ENCODE peak calls at places on chromosomes 2 and 18, in eight cellular contexts. U is heart left ventricle, Q is A549, B is H1, C is IMR-90, E is body of pancreas, L is spleen, O is endothelial cell of umbilical vein. M is an unnamed sample.

GRCh38 chr2:186365406-186365805 is 120.7 kb upstream of the ZC3H15 start:
- DNase-seq in L (no peak), O (no peak), U (no peak), Q (no peak), C (no peak), B (no peak), E (no peak), M (no peak)

GRCh38 chr2:45300026-45300750 is 290.9 kb upstream of the SIX2 start:
- DNase-seq in Q (no peak), L (no peak), C (no peak), O (peak), E (peak), U (no peak), B (no peak), M (no peak)

GRCh38 chr2:164984428-164984827 is 29.1 kb upstream of the SLC38A11 start:
- DNase-seq in L (no peak), E (no peak), U (no peak), C (peak), O (no peak), Q (no peak), B (no peak), M (no peak)

GRCh38 chr18:79553154-79553553 is 126.4 kb upstream of the CTDP1 start:
- DNase-seq in O (no peak), Q (no peak), E (no peak), L (no peak), U (no peak), C (no peak), B (no peak), M (no peak)

GRCh38 chr2:197168705-197169104 is 141.9 kb downstream of the ANKRD44 start:
- DNase-seq in L (peak), U (peak), B (peak), E (peak), C (peak), Q (peak), O (peak), M (peak)

GRCh38 chr2:44218771-44219170 is 50.1 kb downstream of the PPM1B start:
- DNase-seq in Q (peak), L (no peak), C (no peak), B (no peak), O (no peak), E (no peak), U (no peak), M (no peak)

GRCh38 chr2:158006961-158007664 is 94.6 kb upstream of the UPP2 start:
- DNase-seq in U (no peak), O (no peak), L (no peak), B (no peak), C (no peak), Q (no peak), E (peak), M (no peak)

GRCh38 chr2:234643407-234643806 is 146.5 kb upstream of the ARL4C start:
- DNase-seq in O (no peak), U (no peak), L (no peak), B (no peak), E (no peak), C (peak), Q (no peak), M (no peak)

GRCh38 chr2:145091011-145091744 is 571.3 kb upstream of the ZEB2 start:
- DNase-seq in U (no peak), C (peak), E (no peak), B (no peak), O (no peak), Q (no peak), L (no peak), M (no peak)

GRCh38 chr2:226489765-226490164 is 309.9 kb downstream of the IRS1 start:
- DNase-seq in E (no peak), Q (peak), L (no peak), O (no peak), B (no peak), C (peak), U (no peak), M (no peak)

GRCh38 chr2:216777637-216778273 is 82.1 kb downstream of the TNP1 start:
- DNase-seq in E (peak), O (peak), L (no peak), C (peak), Q (peak), B (peak), U (no peak), M (peak)

GRCh38 chr2:167832840-167833239 is 414.6 kb downstream of the STK39 start:
- DNase-seq in O (no peak), C (no peak), L (no peak), B (no peak), E (no peak), Q (no peak), U (no peak), M (no peak)

GRCh38 chr2:159146930-159147666 is 139.4 kb downstream of the WDSUB1 start:
- DNase-seq in L (no peak), O (peak), Q (no peak), C (no peak), E (peak), B (no peak), U (peak), M (peak)

GRCh38 chr2:101473911-101474751 is 781 bp downstream of the RFX8 start:
- DNase-seq in B (peak), Q (no peak), E (peak), L (peak), C (peak), U (peak), O (no peak), M (no peak)

DNA sequence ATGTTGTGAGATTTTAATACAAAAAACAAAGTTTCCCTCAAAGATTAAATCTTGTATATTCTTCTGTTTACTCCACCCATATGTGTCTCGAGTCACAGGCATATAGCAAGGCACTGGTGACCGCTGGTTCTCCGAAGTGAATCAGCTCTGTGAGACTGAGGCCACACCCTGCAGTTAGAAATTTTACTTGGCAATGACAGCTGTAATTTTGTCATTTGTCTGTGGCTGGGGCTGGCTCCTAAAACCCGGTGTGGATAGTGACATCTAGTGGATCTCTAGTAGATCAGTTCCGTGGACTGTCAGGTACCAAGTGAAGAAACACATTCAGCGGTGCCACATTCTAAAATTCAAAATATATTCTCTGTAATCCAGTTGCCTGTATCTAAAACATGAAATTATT is 278.0 kb downstream of the NEDD4L start:
- DNase-seq in E (peak), B (no peak), Q (peak), C (peak), L (no peak), O (peak), U (peak), M (peak)
- TF ChIP-seq POLR2A in E (peak), B (no peak), Q (no peak), C (no peak), L (no peak), O (no peak), U (no peak), M (no peak)

GRCh38 chr2:231056453-231057416 is at the start of gene PSMD1:
- DNase-seq in C (peak), U (peak), Q (peak), L (peak), B (peak), E (peak), O (peak), M (peak)
- TF ChIP-seq POLR2A in C (peak), U (peak), Q (peak), L (no peak), B (no peak), E (peak), O (peak), M (peak)

DNA sequence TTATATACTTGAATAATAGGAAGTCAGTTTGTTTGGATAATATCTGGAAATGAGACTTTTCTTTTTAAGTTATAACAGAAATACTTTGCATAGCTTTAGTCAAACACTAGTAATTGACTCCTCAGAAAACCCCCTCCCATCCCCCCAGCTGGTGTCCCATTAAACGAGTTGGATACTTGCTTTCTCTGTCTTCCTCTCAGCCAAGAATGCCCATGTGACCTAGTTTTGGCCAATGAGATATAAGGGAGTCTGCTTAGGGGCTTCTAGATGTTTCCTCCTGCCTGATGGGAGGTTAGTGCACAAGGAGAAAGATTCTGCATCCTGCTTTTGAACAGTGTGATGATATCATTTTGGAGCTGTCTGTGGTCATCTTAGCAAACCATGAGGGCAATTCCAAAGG is 61.3 kb downstream of the MOGAT1 start:
- DNase-seq in Q (no peak), E (no peak), O (peak), U (no peak), C (no peak), B (no peak), L (no peak), M (no peak)
- TF ChIP-seq POLR2A in Q (no peak), E (no peak), O (no peak), U (no peak), C (no peak), B (no peak), L (no peak), M (no peak)

GRCh38 chr2:55609931-55610578 is 7.4 kb downstream of the PPP4R3B start:
- DNase-seq in C (no peak), Q (no peak), B (no peak), O (no peak), L (no peak), E (peak), U (no peak), M (no peak)

GRCh38 chr2:55607717-55608116 is 9.7 kb downstream of the PPP4R3B start:
- DNase-seq in C (no peak), U (no peak), Q (no peak), O (no peak), L (no peak), E (no peak), B (no peak), M (no peak)

GRCh38 chr2:55609193-55609794 is 8.1 kb downstream of the PPP4R3B start:
- DNase-seq in E (no peak), U (no peak), L (no peak), B (no peak), O (no peak), C (no peak), Q (no peak), M (no peak)

GRCh38 chr2:55611997-55612396 is 5.4 kb downstream of the PPP4R3B start:
- DNase-seq in O (no peak), C (no peak), E (no peak), B (no peak), L (no peak), Q (no peak), U (no peak), M (no peak)

GRCh38 chr2:55610954-55611743 is 6.3 kb downstream of the PPP4R3B start:
- DNase-seq in L (no peak), B (no peak), U (no peak), C (no peak), Q (no peak), O (no peak), E (no peak), M (no peak)
- TF ChIP-seq POLR2A in L (no peak), B (no peak), U (no peak), C (no peak), Q (no peak), O (no peak), E (no peak), M (no peak)

GRCh38 chr2:208265371-208265806 is 666 bp upstream of the PIKFYVE start:
- DNase-seq in B (peak), U (no peak), O (no peak), E (peak), C (peak), L (peak), Q (peak), M (no peak)

GRCh38 chr2:208268553-208268952 is 2.5 kb downstream of the PIKFYVE start:
- DNase-seq in B (no peak), Q (no peak), O (no peak), L (no peak), U (no peak), C (no peak), E (no peak), M (no peak)

GRCh38 chr2:208266641-208267335 is 733 bp downstream of the PIKFYVE start:
- DNase-seq in U (no peak), L (no peak), C (peak), B (no peak), E (no peak), O (peak), Q (no peak), M (peak)

GRCh38 chr2:208269091-208269490 is 3.0 kb downstream of the PIKFYVE start:
- DNase-seq in E (no peak), U (no peak), L (no peak), C (no peak), O (no peak), Q (peak), B (no peak), M (peak)

GRCh38 chr2:208265807-208266640 is at the start of gene PIKFYVE:
- DNase-seq in L (peak), E (peak), O (peak), C (peak), Q (peak), U (peak), B (peak), M (peak)
- TF ChIP-seq POLR2A in L (peak), E (peak), O (peak), C (peak), Q (peak), U (peak), B (peak), M (peak)

DNA sequence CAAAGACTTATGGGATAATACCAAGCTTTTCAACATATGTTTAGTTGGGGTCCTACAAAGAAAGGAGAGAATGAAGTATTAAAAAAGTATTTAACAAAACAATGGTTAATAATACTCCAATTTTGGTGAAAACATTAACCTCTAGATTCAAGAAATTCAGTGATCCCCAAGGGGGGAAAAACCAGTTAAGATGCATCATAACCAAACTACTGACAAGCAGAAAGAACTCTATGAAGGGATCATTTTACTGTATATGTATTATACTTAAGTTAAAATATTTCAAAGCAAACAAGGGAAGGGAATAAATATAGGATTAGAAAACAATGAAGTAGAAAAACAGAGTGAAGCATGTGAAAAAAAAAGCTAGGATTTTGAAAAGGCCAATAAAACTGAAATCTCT is 8.7 kb downstream of the CNRIP1 start:
- DNase-seq in C (no peak), Q (no peak), L (no peak), U (no peak), O (no peak), B (no peak), E (no peak), M (no peak)
- TF ChIP-seq POLR2A in C (no peak), Q (no peak), L (no peak), U (no peak), O (no peak), B (no peak), E (no peak), M (no peak)

M was measured in erythroblast.